ENCODE peak calls at places on chromosome 22, in seven cellular contexts. M, B, I, D, W, Q and V are unnamed samples.

GRCh38 chr22:18947905-18948304 is 11.8 kb upstream of the PRODH start:
- DNase-seq in M (no peak), B (no peak), I (peak), D (no peak), W (no peak), Q (no peak), V (no peak)

GRCh38 chr22:27467039-27467438 is 334.5 kb downstream of the MN1 start:
- DNase-seq in M (no peak), B (no peak), I (no peak), D (no peak), W (no peak), Q (no peak), V (no peak)

GRCh38 chr22:45014658-45015057 is 4.9 kb upstream of the PHF21B start:
- DNase-seq in M (no peak), B (no peak), I (no peak), D (peak), W (no peak), Q (no peak), V (peak)

GRCh38 chr22:31829505-31829904 is 75.7 kb downstream of the DEPDC5 start:
- DNase-seq in M (peak), B (peak), I (no peak), D (no peak), W (peak), Q (peak), V (peak)

GRCh38 chr22:19901577-19902244 is 39.9 kb upstream of the COMT start:
- DNase-seq in M (no peak), B (no peak), I (no peak), D (no peak), W (no peak), Q (no peak), V (no peak)

GRCh38 chr22:33757041-33757440 is 163.2 kb downstream of the LARGE1 start:
- DNase-seq in M (no peak), B (no peak), I (no peak), D (no peak), W (no peak), Q (no peak), V (peak)

GRCh38 chr22:20001082-20001638 is 15.5 kb downstream of the ARVCF start:
- DNase-seq in M (peak), B (no peak), I (no peak), D (peak), W (no peak), Q (no peak), V (no peak)

GRCh38 chr22:42847110-42847509 is 10.0 kb downstream of the ARFGAP3 start:
- DNase-seq in M (no peak), B (no peak), I (no peak), D (no peak), W (no peak), Q (no peak), V (no peak)

GRCh38 chr22:19886605-19887250 is 32.1 kb upstream of the GNB1L start:
- DNase-seq in M (peak), B (peak), I (peak), D (no peak), W (no peak), Q (peak), V (no peak)

GRCh38 chr22:46193898-46194310 is 43.6 kb downstream of the PPARA start:
- DNase-seq in M (no peak), B (no peak), I (no peak), D (no peak), W (no peak), Q (peak), V (no peak)

GRCh38 chr22:46081036-46081830 is 69.1 kb upstream of the PPARA start:
- DNase-seq in M (no peak), B (peak), I (peak), D (no peak), W (no peak), Q (no peak), V (no peak)

GRCh38 chr22:23058481-23059336 is 11.6 kb upstream of the GNAZ start:
- DNase-seq in M (no peak), B (no peak), I (peak), D (no peak), W (no peak), Q (no peak), V (peak)

GRCh38 chr22:23715811-23716355 is 25.1 kb downstream of the RGL4 start:
- DNase-seq in M (peak), B (no peak), I (no peak), D (no peak), W (no peak), Q (peak), V (no peak)

GRCh38 chr22:27788889-27789288 is 12.7 kb downstream of the MN1 start:
- DNase-seq in M (peak), B (no peak), I (no peak), D (no peak), W (no peak), Q (no peak), V (no peak)

GRCh38 chr22:22407061-22407460 is 101.5 kb downstream of the ZNF280B start:
- DNase-seq in M (no peak), B (no peak), I (no peak), D (no peak), W (no peak), Q (no peak), V (peak)

GRCh38 chr22:44045171-44045570 is 21.1 kb downstream of the PARVB start:
- DNase-seq in M (peak), B (no peak), I (no peak), D (no peak), W (no peak), Q (no peak), V (no peak)

GRCh38 chr22:46660604-46661201 is 40.5 kb downstream of the GRAMD4 start:
- DNase-seq in M (no peak), B (peak), I (no peak), D (peak), W (no peak), Q (no peak), V (no peak)

GRCh38 chr22:47301820-47302475 is 539.5 kb downstream of the TBC1D22A start:
- DNase-seq in M (no peak), B (no peak), I (no peak), D (no peak), W (no peak), Q (no peak), V (no peak)

GRCh38 chr22:44341431-44342346 is 28.9 kb upstream of the SHISAL1 start:
- DNase-seq in M (peak), B (no peak), I (no peak), D (no peak), W (no peak), Q (peak), V (peak)

GRCh38 chr22:26558246-26558895 is 31.6 kb downstream of the TPST2 start:
- DNase-seq in M (peak), B (no peak), I (no peak), D (no peak), W (no peak), Q (peak), V (no peak)

GRCh38 chr22:44460287-44461082 is 37.5 kb downstream of the RTL6 start:
- DNase-seq in M (no peak), B (no peak), I (no peak), D (no peak), W (no peak), Q (peak), V (no peak)

GRCh38 chr22:33544707-33545106 is 375.6 kb downstream of the LARGE1 start:
- DNase-seq in M (peak), B (no peak), I (no peak), D (no peak), W (no peak), Q (peak), V (no peak)

GRCh38 chr22:23325183-23325582 is 144.9 kb downstream of the BCR start:
- DNase-seq in M (no peak), B (no peak), I (no peak), D (peak), W (no peak), Q (no peak), V (no peak)

GRCh38 chr22:46750530-46750800 is 12.0 kb upstream of the TBC1D22A start:
- DNase-seq in M (no peak), B (no peak), I (no peak), D (no peak), W (no peak), Q (no peak), V (no peak)

GRCh38 chr22:31451709-31452571 is 37.7 kb downstream of the EIF4ENIF1 start:
- DNase-seq in M (peak), B (peak), I (no peak), D (peak), W (peak), Q (peak), V (peak)

GRCh38 chr22:18067548-18068341 is 10.0 kb upstream of the PEX26 start:
- DNase-seq in M (peak), B (no peak), I (no peak), D (no peak), W (no peak), Q (no peak), V (no peak)

GRCh38 chr22:47201186-47201995 is 438.9 kb downstream of the TBC1D22A start:
- DNase-seq in M (no peak), B (no peak), I (peak), D (no peak), W (no peak), Q (no peak), V (no peak)

GRCh38 chr22:21646608-21647590 is 4.8 kb downstream of the SDF2L1 start:
- DNase-seq in M (peak), B (peak), I (peak), D (peak), W (peak), Q (peak), V (peak)

GRCh38 chr22:21443735-21444421 is 23.3 kb upstream of the TMEM191C start:
- DNase-seq in M (no peak), B (no peak), I (no peak), D (no peak), W (no peak), Q (no peak), V (no peak)

GRCh38 chr22:23762866-23763578 is at the start of gene C22orf15:
- DNase-seq in M (peak), B (no peak), I (peak), D (peak), W (no peak), Q (peak), V (peak)

GRCh38 chr22:17910561-17911311 is 113.6 kb downstream of the MICAL3 start:
- DNase-seq in M (peak), B (peak), I (peak), D (peak), W (peak), Q (peak), V (peak)

GRCh38 chr22:27116295-27116694 is 458.9 kb downstream of the MIAT start:
- DNase-seq in M (peak), B (no peak), I (no peak), D (no peak), W (peak), Q (no peak), V (no peak)

GRCh38 chr22:23938328-23939016 is 22.5 kb downstream of the GSTT2B start:
- DNase-seq in M (no peak), B (no peak), I (no peak), D (no peak), W (no peak), Q (no peak), V (no peak)

GRCh38 chr22:21094911-21095772 is 49.4 kb downstream of the LRRC74B start:
- DNase-seq in M (no peak), B (no peak), I (no peak), D (no peak), W (no peak), Q (no peak), V (no peak)

GRCh38 chr22:32204211-32204855 is 540 bp downstream of the RFPL2 start:
- DNase-seq in M (no peak), B (no peak), I (no peak), D (peak), W (peak), Q (no peak), V (peak)

GRCh38 chr22:27135582-27135981 is 478.2 kb downstream of the MIAT start:
- DNase-seq in M (peak), B (no peak), I (no peak), D (no peak), W (peak), Q (peak), V (no peak)

GRCh38 chr22:46017166-46017565 is 40.2 kb upstream of the WNT7B start:
- DNase-seq in M (peak), B (no peak), I (no peak), D (no peak), W (no peak), Q (no peak), V (no peak)

GRCh38 chr22:19871023-19871844 is 16.6 kb upstream of the GNB1L start:
- DNase-seq in M (no peak), B (no peak), I (no peak), D (no peak), W (no peak), Q (no peak), V (peak)

GRCh38 chr22:38069372-38070249 is 12.4 kb downstream of the PICK1 start:
- DNase-seq in M (peak), B (no peak), I (peak), D (peak), W (peak), Q (peak), V (peak)
- TF ChIP-seq CTCF in M (peak), B (peak), I (peak), D (peak), W (peak), Q (peak), V (peak)

DNA sequence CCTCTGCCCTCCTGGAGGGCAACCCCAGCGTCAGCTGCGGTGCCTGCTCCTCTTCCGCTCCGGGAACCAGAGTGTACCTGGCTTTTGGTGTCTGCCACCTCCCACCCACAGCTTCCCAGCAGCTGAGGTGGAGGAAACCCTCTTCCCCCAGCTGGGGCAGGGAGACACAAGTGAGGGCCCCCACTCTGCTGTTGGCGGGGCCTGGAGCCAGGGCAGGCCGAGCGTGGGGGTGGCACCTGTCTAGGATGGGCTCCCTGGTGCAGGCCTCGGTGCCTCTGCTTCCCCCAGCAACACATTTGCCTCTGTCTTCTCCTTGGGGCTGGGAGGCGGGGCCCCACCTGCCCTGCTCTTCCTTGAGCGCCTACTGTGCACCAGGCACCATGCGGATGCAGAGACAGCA is 6.4 kb downstream of the OSM start:
- DNase-seq in M (no peak), B (no peak), I (no peak), D (no peak), W (no peak), Q (no peak), V (no peak)
- H3K27ac ChIP-seq in M (no peak), B (no peak), I (no peak), D (no peak), W (peak), Q (no peak), V (no peak)

DNA sequence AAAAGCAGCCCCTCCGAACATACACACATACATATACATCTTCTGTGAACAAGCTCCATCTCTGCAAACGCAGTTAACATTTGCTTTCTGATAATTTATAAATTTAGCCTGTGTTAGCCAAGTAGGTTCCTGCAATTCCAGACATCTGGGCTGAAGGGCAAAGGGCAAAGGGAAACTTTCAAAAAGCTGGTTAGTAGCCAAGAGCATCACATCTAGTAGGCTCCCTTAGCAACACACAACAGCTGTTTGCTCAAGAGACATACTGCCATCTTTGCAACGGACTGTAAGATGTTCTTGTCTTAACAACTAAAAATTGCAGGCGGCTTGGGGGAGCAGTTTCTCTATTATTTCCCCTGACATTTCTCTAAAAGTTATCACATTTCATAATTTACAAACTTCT is 134.9 kb downstream of the RBFOX2 start:
- DNase-seq in M (no peak), B (no peak), I (no peak), D (no peak), W (no peak), Q (peak), V (no peak)
- H3K4me3 ChIP-seq in M (no peak), B (peak), I (peak), D (no peak), W (no peak), Q (peak), V (no peak)

GRCh38 chr22:48426466-48427380 is 1401.0 kb downstream of the BRD1 start:
- DNase-seq in M (no peak), B (no peak), I (no peak), D (no peak), W (no peak), Q (no peak), V (no peak)
- TF ChIP-seq CTCF in M (no peak), B (no peak), I (no peak), D (no peak), W (no peak), Q (no peak), V (no peak)

GRCh38 chr22:39173050-39173706 is 20.7 kb upstream of the CBX7 start:
- DNase-seq in M (no peak), B (no peak), I (no peak), D (no peak), W (no peak), Q (no peak), V (no peak)
- H3K27ac ChIP-seq in M (peak), B (no peak), I (peak), D (peak), W (peak), Q (no peak), V (no peak)

DNA sequence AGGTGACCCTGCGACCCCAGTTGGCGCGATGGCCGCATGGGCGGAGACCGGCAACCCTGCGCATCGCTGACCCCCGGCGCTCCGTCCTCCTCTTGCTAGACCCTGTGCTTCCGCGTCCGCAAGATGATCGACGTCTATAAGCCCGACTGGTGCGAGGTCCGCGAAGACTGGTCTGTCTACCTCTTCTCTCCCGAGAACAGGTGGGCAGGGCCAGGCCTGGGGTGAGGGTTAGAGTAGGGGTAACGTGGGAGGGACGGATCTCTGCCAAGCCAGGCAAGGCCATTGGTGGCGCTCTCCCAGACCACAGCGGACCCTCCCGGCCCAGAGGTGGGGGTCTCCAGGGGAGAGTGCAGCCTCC is 92.1 kb downstream of the CACNA1I start:
- DNase-seq in M (no peak), B (no peak), I (no peak), D (peak), W (no peak), Q (no peak), V (no peak)
- H3K4me3 ChIP-seq in M (no peak), B (no peak), I (no peak), D (peak), W (no peak), Q (peak), V (no peak)

GRCh38 chr22:25174888-25175411 is 24.7 kb upstream of the CRYBB3 start:
- DNase-seq in M (no peak), B (no peak), I (no peak), D (no peak), W (no peak), Q (no peak), V (no peak)

GRCh38 chr22:25169278-25170031 is 30.2 kb upstream of the CRYBB3 start:
- DNase-seq in M (no peak), B (no peak), I (no peak), D (no peak), W (no peak), Q (no peak), V (no peak)

GRCh38 chr22:25174156-25174887 is 25.3 kb upstream of the CRYBB3 start:
- DNase-seq in M (no peak), B (no peak), I (no peak), D (no peak), W (no peak), Q (no peak), V (no peak)

GRCh38 chr22:25170426-25170980 is 29.2 kb upstream of the CRYBB3 start:
- DNase-seq in M (no peak), B (no peak), I (no peak), D (no peak), W (no peak), Q (no peak), V (no peak)

DNA sequence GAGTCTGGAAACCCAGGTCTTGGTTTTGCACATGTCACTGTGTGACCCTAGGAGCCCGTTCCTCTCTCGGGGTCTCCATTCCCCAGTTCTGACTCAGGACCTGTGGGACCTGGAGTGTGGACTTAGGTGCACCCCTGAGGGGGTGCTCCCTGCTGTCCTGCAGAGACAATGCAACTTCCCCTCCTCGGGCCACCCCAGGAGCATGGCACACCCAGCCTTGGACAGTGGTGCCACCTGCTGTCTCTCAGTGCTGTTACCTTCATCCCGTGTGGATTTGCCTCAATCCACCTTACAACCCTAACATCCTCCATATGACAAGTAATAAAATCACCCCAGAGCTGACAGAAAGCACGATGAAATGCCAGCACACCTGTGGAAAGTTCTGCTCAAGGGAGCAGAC is 27.5 kb upstream of the CRYBB3 start:
- DNase-seq in M (no peak), B (no peak), I (peak), D (no peak), W (peak), Q (peak), V (peak)
- TF ChIP-seq CTCF in M (no peak), B (peak), I (peak), D (peak), W (peak), Q (peak), V (peak)

GRCh38 chr22:35593885-35594470 is 23.2 kb downstream of the MB start:
- DNase-seq in M (no peak), B (no peak), I (no peak), D (no peak), W (no peak), Q (no peak), V (no peak)
- H3K27ac ChIP-seq in M (no peak), B (no peak), I (peak), D (no peak), W (peak), Q (no peak), V (no peak)

DNA sequence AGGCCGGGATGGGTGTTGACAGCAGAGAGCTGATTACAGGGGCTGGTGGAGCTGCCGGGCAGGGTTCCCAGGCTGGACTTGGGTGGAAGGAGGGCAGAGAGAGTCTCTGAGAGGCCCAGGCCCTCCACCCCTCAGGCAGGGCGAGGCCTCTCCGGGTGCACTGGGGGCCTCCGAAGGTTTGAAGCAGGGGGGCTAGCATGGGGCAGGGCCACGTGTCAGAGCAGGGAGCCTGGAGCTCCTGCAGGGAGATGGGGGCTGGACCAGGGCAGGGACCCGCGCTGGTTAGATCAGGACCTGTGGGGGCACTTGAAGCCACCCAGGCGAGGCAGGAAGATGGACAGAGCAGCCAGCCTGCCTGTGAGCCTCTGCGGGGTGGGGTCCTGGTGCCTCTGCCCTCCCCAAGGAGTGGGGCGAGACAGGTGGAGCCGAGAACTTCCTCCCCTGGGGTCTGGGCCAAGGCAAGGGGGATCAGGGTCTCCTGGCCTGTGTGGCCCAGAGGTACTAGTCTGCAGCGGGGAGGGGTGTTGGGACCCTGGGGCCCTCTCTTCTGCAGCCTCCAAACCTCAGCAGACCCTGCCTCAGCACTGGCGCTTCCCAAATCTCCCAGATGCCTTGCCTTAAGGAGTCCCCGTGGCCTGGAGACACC is 911 bp downstream of the PANX2 start:
- DNase-seq in M (no peak), B (no peak), I (no peak), D (peak), W (no peak), Q (peak), V (no peak)
- H3K4me3 ChIP-seq in M (no peak), B (no peak), I (no peak), D (peak), W (peak), Q (peak), V (peak)